ENCODE peak calls at places on chromosomes 3 and 15, in six cellular contexts. P, M, A, R, F and Z are unnamed samples.

GRCh38 chr3:159200176-159200575 is 398.3 kb downstream of the MFSD1 start:
- DNase-seq in P (peak; percentile 48), M (no peak), A (no peak), R (no peak), F (no peak), Z (no peak)

GRCh38 chr15:51260262-51260661 is 78.1 kb downstream of the CYP19A1 start:
- DNase-seq in P (peak; percentile 65), M (no peak), A (no peak), R (no peak), F (no peak), Z (no peak)

GRCh38 chr3:65996605-65997004 is 42.1 kb downstream of the MAGI1 start:
- DNase-seq in P (peak; percentile 54), M (no peak), A (peak; percentile 43), R (no peak), F (peak; percentile 48), Z (no peak)

GRCh38 chr3:20154078-20154477 is 31.9 kb downstream of the SGO1 start:
- DNase-seq in P (no peak), M (no peak), A (no peak), R (no peak), F (no peak), Z (no peak)

GRCh38 chr3:182413682-182414081 is 379.6 kb upstream of the ATP11B start:
- DNase-seq in P (no peak), M (no peak), A (no peak), R (no peak), F (no peak), Z (no peak)

GRCh38 chr3:10933470-10933957 is 59.0 kb upstream of the SLC6A1 start:
- DNase-seq in P (no peak), M (no peak), A (no peak), R (no peak), F (no peak), Z (no peak)

GRCh38 chr3:13579089-13579488 is 30.2 kb downstream of the FBLN2 start:
- DNase-seq in P (peak; percentile 84), M (no peak), A (no peak), R (no peak), F (no peak), Z (no peak)

GRCh38 chr3:108117245-108117644 is 26.4 kb upstream of the CD47 start:
- DNase-seq in P (no peak), M (no peak), A (no peak), R (no peak), F (no peak), Z (no peak)

GRCh38 chr3:178353292-178353814 is 182.9 kb upstream of the KCNMB2 start:
- DNase-seq in P (peak; percentile 32), M (no peak), A (no peak), R (no peak), F (no peak), Z (no peak)

GRCh38 chr3:29333520-29333919 is 52.6 kb downstream of the RBMS3 start:
- DNase-seq in P (no peak), M (no peak), A (no peak), R (no peak), F (no peak), Z (no peak)

GRCh38 chr3:113084777-113085176 is 94.0 kb downstream of the GTPBP8 start:
- DNase-seq in P (peak; percentile 77), M (no peak), A (peak; percentile 39), R (no peak), F (peak; percentile 31), Z (no peak)

GRCh38 chr3:107063351-107063750 is 313.9 kb upstream of the CCDC54 start:
- DNase-seq in P (peak; percentile 25), M (no peak), A (no peak), R (no peak), F (no peak), Z (no peak)

GRCh38 chr15:96412045-96412918 is 81.8 kb downstream of the NR2F2 start:
- DNase-seq in P (no peak), M (no peak), A (no peak), R (no peak), F (no peak), Z (no peak)

GRCh38 chr3:26652157-26652556 is 29.6 kb downstream of the LRRC3B start:
- DNase-seq in P (no peak), M (no peak), A (peak; percentile 58), R (no peak), F (no peak), Z (peak; percentile 60)

GRCh38 chr15:72272213-72272996 is at the start of gene PARP6:
- DNase-seq in P (peak; percentile 99), M (peak; percentile 98), A (peak; percentile 100), R (peak; percentile 98), F (peak; percentile 97), Z (peak; percentile 98)

GRCh38 chr3:168431436-168431835 is 335.7 kb upstream of the GOLIM4 start:
- DNase-seq in P (no peak), M (no peak), A (no peak), R (no peak), F (no peak), Z (no peak)

GRCh38 chr3:107235193-107235922 is 141.9 kb upstream of the CCDC54 start:
- DNase-seq in P (peak; percentile 50), M (no peak), A (no peak), R (no peak), F (no peak), Z (peak; percentile 62)

GRCh38 chr3:137046746-137047145 is 89.0 kb downstream of the IL20RB start:
- DNase-seq in P (no peak), M (no peak), A (no peak), R (no peak), F (no peak), Z (no peak)

GRCh38 chr3:15040844-15041243 is 24.3 kb downstream of the MRPS25 start:
- DNase-seq in P (no peak), M (no peak), A (peak; percentile 43), R (no peak), F (no peak), Z (no peak)

GRCh38 chr3:46607603-46608028 is 4.7 kb upstream of the FAM240A start:
- DNase-seq in P (peak; percentile 22), M (peak; percentile 77), A (no peak), R (no peak), F (no peak), Z (no peak)
- TF ChIP-seq CTCF in P (peak; percentile 16), M (peak; percentile 62), A (no peak), R (no peak), F (no peak), Z (peak; percentile 18)

GRCh38 chr3:96813820-96814580 is 394 bp upstream of the EPHA6 start:
- DNase-seq in P (peak; percentile 48), M (peak; percentile 56), A (peak; percentile 54), R (peak; percentile 35), F (peak; percentile 35), Z (peak; percentile 75)
- TF ChIP-seq CTCF in P (peak; percentile 22), M (peak; percentile 10), A (no peak), R (no peak), F (no peak), Z (no peak)

GRCh38 chr3:6861331-6861988 is 545 bp downstream of the GRM7 start:
- DNase-seq in P (no peak), M (peak; percentile 56), A (no peak), R (peak; percentile 10), F (no peak), Z (peak; percentile 34)

GRCh38 chr3:6862880-6863195 is 1.9 kb downstream of the GRM7 start:
- DNase-seq in P (no peak), M (no peak), A (no peak), R (no peak), F (no peak), Z (peak; percentile 23)

GRCh38 chr3:6861989-6862879 is 1.3 kb downstream of the GRM7 start:
- DNase-seq in P (no peak), M (peak; percentile 37), A (no peak), R (peak; percentile 12), F (no peak), Z (peak; percentile 24)

GRCh38 chr3:6867269-6867668 is 6.4 kb downstream of the GRM7 start:
- DNase-seq in P (no peak), M (no peak), A (no peak), R (no peak), F (no peak), Z (no peak)
- TF ChIP-seq CTCF in P (no peak), M (peak; percentile 31), A (no peak), R (no peak), F (no peak), Z (no peak)

GRCh38 chr3:125679258-125679657 is 84.0 kb upstream of the OSBPL11 start:
- DNase-seq in P (no peak), M (no peak), A (no peak), R (no peak), F (no peak), Z (no peak)
- TF ChIP-seq CTCF in P (no peak), M (no peak), A (no peak), R (no peak), F (no peak), Z (no peak)

DNA sequence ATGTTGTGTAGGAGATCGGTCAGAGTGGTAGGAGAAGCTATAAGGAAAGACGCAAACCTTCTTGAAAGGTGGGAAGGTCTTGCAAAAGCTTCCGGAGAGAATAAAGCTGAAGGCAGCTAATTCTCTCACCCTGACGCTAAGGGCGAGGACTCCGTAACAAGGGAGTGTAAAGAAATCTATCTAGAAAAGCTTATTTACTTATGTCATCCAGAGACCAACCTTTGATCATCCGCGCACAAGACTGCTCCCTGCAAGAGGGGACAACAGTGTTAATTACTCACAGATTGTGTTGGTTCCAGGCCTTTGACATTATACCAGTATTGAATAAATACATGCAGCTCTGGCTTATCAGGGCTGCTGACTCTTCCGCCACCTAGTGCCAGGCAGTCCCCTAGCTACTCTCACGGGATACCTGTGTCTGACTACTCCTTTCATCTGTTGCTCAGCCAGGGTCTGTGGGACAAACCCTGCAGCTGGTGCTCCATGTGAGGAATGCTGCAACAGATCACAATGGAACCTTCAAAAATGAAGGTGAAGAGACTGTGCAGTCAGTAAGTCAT is 211.7 kb downstream of the DTWD1 start:
- DNase-seq in P (no peak), M (peak; percentile 76), A (no peak), R (no peak), F (no peak), Z (no peak)
- TF ChIP-seq CTCF in P (peak; percentile 20), M (peak; percentile 75), A (no peak), R (no peak), F (no peak), Z (no peak)

GRCh38 chr15:98581715-98582114 is 66.6 kb upstream of the IGF1R start:
- DNase-seq in P (no peak), M (no peak), A (no peak), R (no peak), F (no peak), Z (no peak)
- TF ChIP-seq CTCF in P (peak; percentile 16), M (peak; percentile 67), A (no peak), R (no peak), F (no peak), Z (no peak)

GRCh38 chr3:38247366-38248035 is 18.1 kb upstream of the SLC22A13 start:
- DNase-seq in P (peak; percentile 83), M (no peak), A (no peak), R (no peak), F (no peak), Z (no peak)
- TF ChIP-seq CTCF in P (peak; percentile 49), M (no peak), A (no peak), R (no peak), F (no peak), Z (no peak)

GRCh38 chr15:45110256-45110820 is 3.6 kb downstream of the DUOX2 start:
- DNase-seq in P (no peak), M (no peak), A (no peak), R (no peak), F (no peak), Z (no peak)
- TF ChIP-seq CTCF in P (no peak), M (peak; percentile 35), A (no peak), R (no peak), F (no peak), Z (no peak)